ENCODE peak calls at places on chromosomes 11 and 22, in six cellular contexts. K is tibial nerve, E is PC-3, S is heart left ventricle, L is gastrocnemius medialis, I is tibial artery. F is an unnamed sample.

GRCh38 chr22:29867260-29867659 is 15.7 kb upstream of the MTMR3 start:
- DNase-seq in K (no peak), E (no peak), S (no peak), L (no peak), I (no peak), F (no peak)

GRCh38 chr11:60170566-60170965 is 12.3 kb downstream of the MS4A6A start:
- DNase-seq in K (no peak), E (peak), S (no peak), L (no peak), I (no peak), F (no peak)

GRCh38 chr11:121557348-121557747 is 104.6 kb upstream of the SORL1-AS1 start:
- DNase-seq in K (no peak), E (peak), S (no peak), L (no peak), I (no peak), F (no peak)

GRCh38 chr11:100340416-100341323 is 346.4 kb upstream of the ARHGAP42 start:
- DNase-seq in K (no peak), E (no peak), S (no peak), L (no peak), I (no peak), F (no peak)

GRCh38 chr11:14248577-14248976 is 110.4 kb downstream of the RRAS2 start:
- DNase-seq in K (peak), E (no peak), S (no peak), L (no peak), I (no peak), F (peak)

GRCh38 chr11:30349885-30350284 is 27.0 kb downstream of the ARL14EP start:
- DNase-seq in K (no peak), E (no peak), S (no peak), L (no peak), I (no peak), F (no peak)

GRCh38 chr11:121767433-121767832 is 314.7 kb upstream of the SORL1-AS1 start:
- DNase-seq in K (no peak), E (no peak), S (no peak), L (no peak), I (no peak), F (peak)

GRCh38 chr11:59197990-59198389 is 14.7 kb downstream of the MPEG1 start:
- DNase-seq in K (peak), E (no peak), S (peak), L (no peak), I (peak), F (peak)

GRCh38 chr11:79276900-79277299 is 163.9 kb downstream of the TENM4 start:
- DNase-seq in K (no peak), E (no peak), S (no peak), L (no peak), I (no peak), F (no peak)

GRCh38 chr22:46070215-46070721 is 80.1 kb upstream of the PPARA start:
- DNase-seq in K (peak), E (peak), S (peak), L (no peak), I (peak), F (no peak)

GRCh38 chr11:1668911-1669473 is 28.0 kb upstream of the KRTAP5-6 start:
- DNase-seq in K (no peak), E (no peak), S (no peak), L (no peak), I (no peak), F (no peak)

GRCh38 chr11:96155627-96156378 is 187.2 kb downstream of the MAML2 start:
- DNase-seq in K (peak), E (peak), S (peak), L (peak), I (peak), F (peak)

GRCh38 chr11:134760957-134761356 is 348.9 kb upstream of the B3GAT1 start:
- DNase-seq in K (no peak), E (no peak), S (no peak), L (no peak), I (no peak), F (no peak)

DNA sequence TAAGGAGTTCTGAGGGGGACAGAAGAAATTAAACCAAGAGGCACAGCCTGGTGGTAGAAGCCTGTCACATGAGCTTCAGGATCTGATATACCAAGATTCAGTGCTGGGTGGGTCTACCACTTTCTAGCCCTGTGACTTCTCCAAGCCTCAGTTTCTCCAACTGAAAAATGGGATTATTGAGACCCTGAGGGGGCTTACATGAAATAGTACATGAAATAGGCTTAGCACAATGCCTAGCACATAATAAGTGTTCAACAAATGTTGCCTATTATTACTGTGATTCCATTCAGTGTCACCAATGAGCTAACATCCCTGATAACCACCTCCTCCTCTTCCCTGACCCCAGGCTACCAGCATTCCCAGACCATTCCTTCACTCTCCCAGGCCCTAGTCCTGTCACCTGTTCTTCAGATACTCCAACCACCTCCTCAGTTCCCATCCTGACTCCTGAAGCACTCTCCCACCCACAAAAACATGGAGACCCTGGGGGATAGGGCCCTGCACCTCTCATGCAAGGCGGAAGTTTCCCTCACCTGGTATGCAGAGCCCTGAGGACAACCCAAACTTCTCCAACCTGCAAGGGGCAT is 1.8 kb downstream of the TNKS1BP1 start:
- DNase-seq in K (no peak), E (peak), S (no peak), L (no peak), I (no peak), F (no peak)
- H3K27ac ChIP-seq in K (peak), E (peak), S (peak), L (peak), I (peak), F (peak)

DNA sequence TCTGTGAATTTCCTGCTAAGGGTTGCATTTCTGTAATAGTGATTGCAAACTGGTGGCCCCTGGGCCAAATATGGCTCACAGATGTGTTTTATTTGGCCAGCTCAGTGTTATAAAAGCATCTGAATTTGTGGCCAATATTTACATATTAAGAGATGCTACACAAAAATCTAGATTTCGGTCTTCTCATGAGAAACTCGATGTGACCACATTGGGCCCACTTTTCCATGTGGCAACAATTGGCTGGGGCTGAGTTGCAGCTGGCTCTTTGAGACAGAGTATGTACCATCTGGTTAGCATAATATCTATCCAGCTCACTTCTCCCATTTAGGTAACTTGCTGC is 244.5 kb upstream of the POU2AF2 start:
- DNase-seq in K (no peak), E (no peak), S (no peak), L (no peak), I (no peak), F (no peak)
- H3K27ac ChIP-seq in K (no peak), E (no peak), S (no peak), L (no peak), I (no peak), F (no peak)

DNA sequence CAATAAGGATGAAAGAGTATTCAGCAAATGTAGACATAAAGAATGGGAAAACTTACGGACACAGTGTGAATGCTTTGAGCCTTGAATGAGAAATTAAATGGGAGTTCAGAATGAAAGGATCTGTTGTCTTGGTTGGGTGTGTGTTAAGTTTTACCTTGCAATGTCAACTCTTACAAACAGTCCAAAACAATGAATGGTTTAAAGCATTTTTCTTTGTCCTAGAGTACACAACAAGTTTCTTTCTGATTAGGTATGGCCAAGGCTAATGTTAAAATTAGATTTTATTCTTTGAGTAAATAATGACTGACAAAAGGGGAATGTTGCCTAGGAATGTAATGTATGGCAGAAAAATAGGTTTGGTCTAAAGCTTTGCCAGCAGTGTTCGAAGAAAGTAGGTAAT is 2.5 kb downstream of the PTS start:
- DNase-seq in K (no peak), E (no peak), S (no peak), L (no peak), I (no peak), F (no peak)
- H3K27ac ChIP-seq in K (no peak), E (no peak), S (no peak), L (no peak), I (no peak), F (no peak)

DNA sequence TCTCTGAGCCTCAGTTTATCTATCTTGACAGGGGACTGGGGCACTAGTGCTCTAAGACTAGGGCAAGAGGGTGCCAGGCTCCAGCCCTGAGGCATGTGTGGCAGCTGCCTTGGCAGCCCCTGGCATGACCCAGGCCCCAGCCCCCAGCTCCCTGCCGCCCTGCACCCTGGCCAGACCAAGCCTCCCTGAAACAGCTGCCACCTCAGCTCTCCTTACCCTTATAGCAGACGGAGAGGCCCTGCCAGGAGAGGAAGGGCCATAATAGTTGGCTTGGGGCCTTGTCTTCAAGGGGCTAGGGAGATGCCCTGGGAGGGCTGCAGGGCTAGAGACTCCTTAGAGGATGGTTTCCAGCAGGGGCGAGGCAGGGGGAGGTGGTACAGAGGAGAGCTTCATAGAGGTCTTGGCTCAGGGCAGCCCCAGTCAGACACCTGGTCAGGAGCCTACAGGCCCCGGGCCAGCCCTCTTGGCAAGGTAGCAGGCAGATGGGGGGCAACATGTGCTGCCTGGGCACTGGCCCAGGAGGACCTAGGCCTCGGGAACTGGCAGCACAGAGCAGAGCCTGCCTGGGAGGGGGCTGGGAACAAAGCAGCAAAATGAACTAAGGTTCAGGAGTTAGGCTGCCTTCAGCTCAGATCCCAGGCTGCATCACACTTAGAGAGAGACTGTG is 13.0 kb downstream of the SMTN start:
- DNase-seq in K (no peak), E (no peak), S (peak), L (peak), I (no peak), F (peak)
- H3K27ac ChIP-seq in K (peak), E (no peak), S (peak), L (peak), I (peak), F (peak)

DNA sequence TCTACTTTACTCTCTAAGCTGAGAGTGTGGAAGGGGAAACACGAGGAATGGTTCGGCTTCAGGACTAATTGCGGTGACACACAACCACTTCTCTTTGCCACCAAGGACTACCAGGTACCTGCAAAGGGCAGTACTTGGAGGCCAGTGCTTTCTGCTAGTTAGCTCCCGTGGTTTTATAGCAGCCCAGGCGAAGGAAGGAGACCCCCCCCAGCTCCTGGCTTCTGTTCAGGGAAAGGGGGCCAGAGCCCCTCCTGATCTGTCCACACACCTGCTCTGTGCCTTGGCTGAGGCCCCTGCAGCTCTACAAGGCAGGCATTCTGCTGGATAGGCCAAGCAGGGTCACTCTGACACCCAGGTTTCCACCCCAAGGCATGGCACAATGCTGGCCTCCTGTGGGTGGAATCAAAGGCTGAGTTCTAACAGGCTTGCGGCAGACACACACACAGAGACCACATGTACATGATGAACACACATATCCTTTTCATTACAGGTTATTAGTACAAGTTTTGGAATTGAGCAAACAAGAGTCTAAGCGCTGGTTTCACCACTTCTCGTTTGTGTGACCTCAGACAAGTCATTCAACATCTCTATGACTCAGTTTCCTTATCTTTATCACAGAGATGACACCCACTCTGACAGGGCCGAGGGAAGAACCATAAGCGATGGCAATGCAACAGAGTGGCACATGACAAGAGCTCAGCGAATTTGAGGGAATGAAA is 7.5 kb downstream of the SERPIND1 start:
- DNase-seq in K (no peak), E (peak), S (no peak), L (no peak), I (no peak), F (no peak)
- H3K27ac ChIP-seq in K (no peak), E (peak), S (no peak), L (no peak), I (no peak), F (no peak)

GRCh38 chr11:38089728-38090127 is 1491.7 kb upstream of the RAG2 start:
- DNase-seq in K (no peak), E (peak), S (peak), L (no peak), I (no peak), F (no peak)
- H3K27ac ChIP-seq in K (no peak), E (no peak), S (no peak), L (no peak), I (no peak), F (no peak)

GRCh38 chr11:114215428-114215827 is 80.8 kb upstream of the NNMT start:
- DNase-seq in K (no peak), E (no peak), S (no peak), L (no peak), I (no peak), F (no peak)
- H3K27ac ChIP-seq in K (no peak), E (no peak), S (peak), L (peak), I (peak), F (no peak)

DNA sequence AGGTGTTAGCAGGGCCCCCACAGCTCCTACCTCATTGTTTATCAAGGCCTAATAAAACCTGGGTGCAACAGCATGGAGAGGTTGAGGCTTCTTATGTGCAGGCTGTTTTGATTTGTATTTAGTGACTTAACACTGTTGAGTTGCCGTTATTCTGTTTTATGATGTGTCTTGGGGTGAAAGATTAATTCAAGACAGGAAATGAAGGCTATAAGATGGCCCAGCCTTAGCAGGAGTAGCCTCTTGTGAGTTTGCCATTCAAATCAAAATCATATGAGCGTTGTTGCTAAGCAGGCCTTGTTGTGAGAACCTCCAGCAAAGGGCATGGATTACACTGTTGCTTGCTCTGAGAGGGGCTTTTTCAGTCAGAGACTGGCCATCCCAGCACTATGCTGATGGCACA is 31.8 kb downstream of the MICAL2 start:
- DNase-seq in K (no peak), E (no peak), S (no peak), L (no peak), I (no peak), F (no peak)
- H3K27ac ChIP-seq in K (peak), E (no peak), S (peak), L (peak), I (peak), F (no peak)

F was measured in substantia nigra.